ENCODE peak calls at places on chromosomes 7 and 10, in seven cellular contexts. Y, G, T, Q, S, K and L are unnamed samples. For H3K27me3, the result is how much of the 10 kb centered on the place peaks cover.

GRCh38 chr10:30022590-30022989 is 36.8 kb downstream of the JCAD start:
- DNase-seq in Q (no peak), G (no peak), Y (no peak), T (no peak), K (no peak), S (no peak), L (no peak)

GRCh38 chr10:43879162-43879561 is 230.5 kb upstream of the ZNF32 start:
- DNase-seq in S (no peak), G (no peak), T (no peak), K (no peak), Y (no peak), Q (no peak), L (no peak)

GRCh38 chr10:124686707-124687376 is 57.3 kb downstream of the FAM53B start:
- DNase-seq in K (no peak), T (peak), Q (no peak), G (peak), S (no peak), Y (peak), L (no peak)

GRCh38 chr7:51428226-51428887 is 111.7 kb upstream of the COBL start:
- DNase-seq in Y (no peak), Q (no peak), T (no peak), G (no peak), K (no peak), S (no peak), L (no peak)

GRCh38 chr10:92110039-92110794 is 180.7 kb downstream of the CPEB3 start:
- DNase-seq in T (no peak), S (no peak), Y (no peak), K (no peak), Q (peak), G (no peak), L (no peak)

GRCh38 chr10:77939561-77940001 is 13.0 kb upstream of the DLG5 start:
- DNase-seq in K (no peak), T (peak), Q (peak), S (peak), Y (peak), G (peak), L (peak)

GRCh38 chr10:85124592-85124991 is 796.2 kb downstream of the CCSER2 start:
- DNase-seq in G (peak), Q (no peak), K (no peak), Y (peak), T (no peak), S (no peak), L (no peak)

GRCh38 chr10:79239275-79239779 is 107.9 kb upstream of the PPIF start:
- DNase-seq in S (no peak), Y (peak), G (peak), T (peak), Q (peak), K (no peak), L (peak)

GRCh38 chr10:21171936-21172773 is 275.0 kb upstream of the NEBL start:
- DNase-seq in Q (no peak), T (no peak), K (no peak), Y (no peak), S (no peak), G (no peak), L (peak)

GRCh38 chr10:124515244-124515970 is 53.8 kb downstream of the LHPP start:
- DNase-seq in Y (no peak), G (no peak), K (no peak), S (no peak), T (peak), Q (no peak), L (no peak)

GRCh38 chr7:105304040-105304895 is 84.5 kb downstream of the SRPK2 start:
- DNase-seq in S (no peak), T (no peak), K (no peak), Y (no peak), Q (peak), G (no peak), L (no peak)

GRCh38 chr7:39453743-39454355 is 112.4 kb upstream of the YAE1 start:
- DNase-seq in S (no peak), T (no peak), K (no peak), G (peak), Y (peak), Q (peak), L (no peak)

GRCh38 chr10:47443145-47443544 is 40.8 kb downstream of the ANXA8 start:
- DNase-seq in G (no peak), S (no peak), Y (no peak), Q (no peak), K (no peak), T (no peak), L (no peak)

GRCh38 chr7:119197872-119198527 is 973.5 kb downstream of the ANKRD7 start:
- DNase-seq in K (no peak), G (peak), T (no peak), Y (peak), S (no peak), Q (peak), L (no peak)

GRCh38 chr7:974820-975681 is at the start of gene COX19:
- DNase-seq in K (peak), Q (peak), S (peak), T (peak), G (peak), Y (peak), L (peak)
- TF ChIP-seq POLR2A in K (peak), Q (peak), S (peak), T (peak), G (peak), Y (peak), L (peak)

GRCh38 chr7:1267016-1267900 is 34.6 kb downstream of the UNCX start:
- DNase-seq in Q (no peak), K (no peak), T (no peak), G (no peak), S (no peak), Y (no peak), L (no peak)

GRCh38 chr7:1270181-1270580 is 37.5 kb downstream of the UNCX start:
- DNase-seq in K (no peak), T (no peak), S (no peak), Y (no peak), Q (no peak), G (no peak), L (no peak)

GRCh38 chr7:1269336-1269890 is 36.7 kb downstream of the UNCX start:
- DNase-seq in T (no peak), S (no peak), G (no peak), Y (no peak), K (no peak), Q (no peak), L (no peak)

GRCh38 chr7:1268076-1268815 is 35.6 kb downstream of the UNCX start:
- DNase-seq in Y (no peak), Q (no peak), T (no peak), S (no peak), K (no peak), G (no peak), L (no peak)

DNA sequence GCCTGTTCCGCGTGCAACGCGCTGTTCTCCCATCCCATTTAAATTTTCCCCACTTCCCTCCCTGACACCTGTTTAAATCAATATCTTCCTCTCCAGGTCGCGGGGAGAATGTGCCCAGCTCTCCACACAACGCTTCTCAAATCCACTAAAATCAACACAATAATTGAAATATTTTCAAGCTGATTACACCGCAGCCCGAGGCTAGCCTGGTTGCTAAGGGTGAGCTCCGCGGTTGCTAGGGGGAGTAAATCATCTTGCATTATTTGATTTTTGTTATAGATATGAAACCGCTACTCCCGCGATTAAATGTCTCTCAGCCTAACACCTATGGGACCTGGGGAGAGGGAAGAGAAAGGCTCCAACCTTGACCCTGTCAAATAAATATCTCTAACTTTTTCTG is 36.2 kb downstream of the UNCX start:
- DNase-seq in T (no peak), Y (no peak), Q (no peak), K (no peak), S (no peak), G (no peak), L (no peak)
- H3K27me3 ChIP-seq in T (half or more), Y (under half), Q (half or more), K (under half), S (under half), G (under half), L (half or more)

GRCh38 chr7:102120666-102121065 is 166.0 kb upstream of the SH2B2 start:
- DNase-seq in T (no peak), Q (no peak), G (no peak), Y (no peak), K (no peak), S (peak), L (no peak)

GRCh38 chr7:102122026-102122425 is 164.6 kb upstream of the SH2B2 start:
- DNase-seq in Q (peak), S (no peak), K (no peak), T (no peak), Y (no peak), G (no peak), L (no peak)

GRCh38 chr7:102129636-102130370 is 156.9 kb upstream of the SH2B2 start:
- DNase-seq in T (no peak), G (no peak), K (no peak), Y (no peak), Q (no peak), S (no peak), L (no peak)

GRCh38 chr7:102128303-102128702 is 158.4 kb upstream of the SH2B2 start:
- DNase-seq in Y (no peak), T (no peak), S (no peak), G (no peak), Q (no peak), K (no peak), L (no peak)

GRCh38 chr7:102125127-102125561 is 161.5 kb upstream of the SH2B2 start:
- DNase-seq in S (peak), Q (peak), K (peak), T (peak), G (peak), Y (peak), L (no peak)
- TF ChIP-seq CTCF in S (no peak), Q (peak), K (no peak), T (no peak), G (no peak), Y (no peak), L (no peak)

GRCh38 chr10:69363666-69364065 is 53.1 kb downstream of the TACR2 start:
- DNase-seq in G (no peak), K (no peak), Q (no peak), T (no peak), S (no peak), Y (no peak), L (no peak)
- TF ChIP-seq POLR2A in G (no peak), K (no peak), Q (no peak), T (no peak), S (no peak), Y (no peak), L (no peak)

GRCh38 chr10:132036153-132036886 is 29.4 kb upstream of the JAKMIP3 start:
- DNase-seq in K (no peak), S (peak), T (no peak), Y (no peak), G (peak), Q (no peak), L (no peak)
- H3K27me3 ChIP-seq in K (under half), S (under half), T (half or more), Y (under half), G (under half), Q (half or more), L (under half)

GRCh38 chr7:76317782-76318487 is 15.5 kb downstream of the HSPB1 start:
- DNase-seq in G (peak), Q (peak), S (peak), T (peak), K (peak), Y (peak), L (peak)

GRCh38 chr7:76315372-76315771 is 12.9 kb downstream of the HSPB1 start:
- DNase-seq in Y (no peak), K (no peak), G (no peak), T (no peak), S (no peak), Q (no peak), L (no peak)

GRCh38 chr7:76316984-76317781 is 14.7 kb downstream of the HSPB1 start:
- DNase-seq in S (peak), K (no peak), Y (peak), T (no peak), Q (no peak), G (peak), L (no peak)

GRCh38 chr7:76314042-76314721 is 11.7 kb downstream of the HSPB1 start:
- DNase-seq in G (peak), K (peak), T (peak), S (peak), Y (peak), Q (peak), L (peak)

DNA sequence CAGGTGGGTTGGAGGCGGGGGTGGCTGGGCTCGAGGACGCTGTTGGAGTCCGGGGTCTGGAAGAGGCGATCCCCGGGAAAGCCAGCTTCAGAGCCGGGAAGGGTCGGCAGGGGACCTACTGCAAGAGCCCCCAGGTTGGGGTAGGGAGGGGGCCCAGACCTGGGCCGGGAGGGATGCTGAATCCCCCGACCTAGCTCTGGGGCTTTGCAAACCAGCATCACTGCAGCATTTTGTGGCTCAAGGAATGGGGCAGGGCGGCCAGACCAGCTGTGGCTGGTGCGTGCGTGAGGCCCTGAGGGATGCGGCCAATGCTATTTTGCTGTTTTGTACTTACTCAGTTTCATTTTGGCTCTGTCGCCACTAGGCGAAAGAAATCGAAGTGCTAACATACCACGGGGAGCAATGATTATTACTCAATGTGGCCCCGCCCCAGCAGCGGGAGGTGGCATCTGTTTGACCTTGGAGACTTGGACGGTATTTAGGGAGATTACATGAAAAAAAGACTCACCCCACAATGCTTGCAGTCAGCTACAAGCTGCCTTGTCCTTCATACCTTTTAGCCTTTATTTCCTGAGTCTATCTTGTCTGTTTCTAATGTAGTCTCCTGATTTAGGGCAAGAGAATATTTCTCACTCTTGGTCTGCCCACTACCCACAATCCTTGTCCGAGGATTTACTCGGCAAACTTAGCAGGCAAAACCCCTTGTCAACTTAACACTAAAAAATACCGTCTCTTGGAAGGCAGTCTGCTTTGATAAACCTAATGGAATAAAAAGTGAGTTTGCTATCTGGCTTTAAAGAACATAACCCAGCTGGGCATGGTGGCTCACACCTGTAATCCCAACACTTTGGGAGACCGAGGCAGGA is 16.2 kb downstream of the HSPB1 start:
- DNase-seq in T (peak), K (peak), G (peak), Q (peak), Y (peak), S (peak), L (peak)
- TF ChIP-seq CTCF in T (no peak), K (peak), G (peak), Q (peak), Y (peak), S (peak), L (peak)

DNA sequence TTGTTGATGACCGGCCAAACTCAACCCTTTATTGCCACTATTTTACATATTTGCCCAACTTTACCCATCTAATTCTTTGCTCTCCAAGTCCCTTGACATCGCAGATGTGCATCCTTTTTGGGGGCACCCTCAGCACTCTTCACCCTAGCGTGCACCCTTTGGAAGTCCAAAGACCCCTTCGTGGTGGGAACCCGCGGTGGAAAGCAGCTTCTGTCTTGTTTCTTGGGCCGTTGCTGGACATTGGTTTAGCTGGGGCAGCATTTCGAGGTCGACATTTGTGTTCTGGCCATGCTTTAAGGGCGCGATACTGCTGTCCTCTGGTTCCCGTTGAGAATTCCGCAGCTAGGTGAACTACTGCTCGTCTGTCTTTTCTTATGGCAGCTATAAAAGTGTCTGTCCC is 326 bp upstream of the PAPOLB start:
- DNase-seq in S (no peak), K (no peak), Y (no peak), Q (no peak), T (no peak), G (no peak), L (no peak)
- TF ChIP-seq POLR2A in S (no peak), K (no peak), Y (no peak), Q (no peak), T (no peak), G (no peak), L (no peak)